ENCODE peak calls at places on chromosome 11, in eight cellular contexts. W is NB4, C is body of pancreas, K is right lobe of liver, P is IMR-90, A is kidney, Z is Peyer's patch, M is fibroblast of pulmonary artery. V is an unnamed sample.

GRCh38 chr11:60257956-60258722 is 15.2 kb upstream of the MS4A4E start:
- DNase-seq in A (no peak), C (no peak), M (no peak), W (no peak), K (no peak), P (no peak), Z (no peak), V (no peak)

GRCh38 chr11:64743591-64744543 is at the start of gene RASGRP2:
- DNase-seq in P (no peak), M (peak; percentile 32), C (peak; percentile 70), A (peak; percentile 93), K (peak; percentile 84), Z (peak; percentile 95), W (peak; percentile 94), V (peak; percentile 88)

GRCh38 chr11:134575504-134576230 is 163.6 kb upstream of the B3GAT1 start:
- DNase-seq in P (no peak), K (no peak), C (no peak), W (no peak), M (no peak), A (no peak), Z (no peak), V (peak; percentile 31)

GRCh38 chr11:64356498-64357411 is 2.2 kb upstream of the RPS6KA4 start:
- DNase-seq in Z (no peak), W (peak; percentile 80), P (no peak), M (peak; percentile 48), K (no peak), A (peak; percentile 74), C (peak; percentile 60), V (peak; percentile 69)

GRCh38 chr11:13761712-13762111 is 93.2 kb downstream of the FAR1 start:
- DNase-seq in Z (no peak), K (no peak), A (no peak), C (no peak), P (peak; percentile 44), M (peak; percentile 20), W (no peak), V (no peak)

GRCh38 chr11:37280194-37280593 is 682.2 kb upstream of the RAG2 start:
- DNase-seq in Z (no peak), C (no peak), K (no peak), P (no peak), A (no peak), M (no peak), W (no peak), V (no peak)

GRCh38 chr11:20658135-20658534 is 11.3 kb upstream of the NELL1 start:
- DNase-seq in A (no peak), P (no peak), M (no peak), Z (no peak), W (no peak), K (no peak), C (no peak), V (no peak)

GRCh38 chr11:134047586-134047999 is 21.3 kb upstream of the JAM3 start:
- DNase-seq in K (no peak), P (peak; percentile 90), C (peak; percentile 38), A (no peak), W (peak; percentile 31), M (peak; percentile 93), Z (peak; percentile 70), V (peak; percentile 96)

GRCh38 chr11:31628111-31628510 is 118.5 kb downstream of the ELP4 start:
- DNase-seq in K (no peak), P (no peak), C (no peak), A (no peak), W (no peak), M (no peak), Z (no peak), V (no peak)

GRCh38 chr11:132186193-132186592 is 815.8 kb downstream of the NTM start:
- DNase-seq in Z (no peak), W (no peak), A (no peak), M (no peak), C (no peak), P (no peak), K (no peak), V (no peak)

GRCh38 chr11:72001834-72002591 is 3.3 kb downstream of the IL18BP start:
- DNase-seq in Z (no peak), M (no peak), W (no peak), C (no peak), P (no peak), A (no peak), K (no peak), V (no peak)

GRCh38 chr11:86106916-86107315 is 38.0 kb upstream of the PICALM start:
- DNase-seq in Z (no peak), C (no peak), M (peak; percentile 31), A (no peak), W (no peak), K (no peak), P (peak; percentile 75), V (no peak)

GRCh38 chr11:3095712-3096361 is 38.6 kb upstream of the CARS1 start:
- DNase-seq in Z (peak; percentile 49), P (peak; percentile 91), W (no peak), M (peak; percentile 93), C (peak; percentile 39), A (peak; percentile 85), K (no peak), V (no peak)
- H3K4me3 ChIP-seq in Z (no peak overlapping the region), P (peak overlapping the region; percentile 14), W (no peak overlapping the region), M (peak overlapping the region; percentile 34), C (no peak overlapping the region), A (no peak overlapping the region), K (no peak overlapping the region), V (no peak overlapping the region)

DNA sequence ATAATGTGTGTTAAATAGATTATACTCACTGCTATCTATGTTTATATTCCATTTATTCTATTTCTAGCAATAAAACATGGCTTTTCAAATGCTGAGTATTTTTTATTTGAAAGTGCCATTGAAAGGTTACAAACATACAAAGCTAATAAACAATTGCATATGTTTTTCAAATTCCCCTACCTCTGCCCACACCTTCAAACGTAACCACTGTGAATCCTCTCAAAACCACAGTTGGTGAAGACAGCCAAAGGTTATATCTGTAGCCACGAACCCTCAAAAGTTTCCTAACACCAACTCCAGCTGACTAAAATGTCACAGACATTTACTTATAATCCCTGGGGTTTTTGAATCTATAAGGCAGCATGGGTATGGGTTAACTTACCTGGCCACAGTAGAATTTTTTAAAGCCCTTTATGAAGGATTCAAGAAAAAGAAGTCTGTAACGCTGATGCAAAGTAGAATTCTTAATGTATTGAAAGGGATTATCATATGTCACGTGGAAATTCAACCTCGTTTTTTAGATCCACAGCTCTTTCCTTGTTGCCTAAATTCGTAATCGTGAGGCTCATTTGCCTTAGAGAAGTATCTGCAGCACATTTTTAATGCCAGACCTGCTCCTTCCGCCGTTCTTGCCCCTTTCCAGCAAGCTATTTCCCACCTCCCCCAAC is 122.5 kb upstream of the ZC3H12C start:
- DNase-seq in M (no peak), Z (no peak), C (no peak), K (no peak), P (no peak), A (no peak), W (no peak), V (no peak)
- H3K4me3 ChIP-seq in M (no peak overlapping the region), Z (no peak overlapping the region), C (no peak overlapping the region), K (no peak overlapping the region), P (no peak overlapping the region), A (no peak overlapping the region), W (no peak overlapping the region), V (no peak overlapping the region)

GRCh38 chr11:6745465-6746015 is 26.2 kb downstream of the OR2AG2 start:
- DNase-seq in K (no peak), M (no peak), C (no peak), W (no peak), Z (no peak), A (no peak), P (no peak), V (no peak)

GRCh38 chr11:6746086-6746618 is 25.6 kb downstream of the OR2AG2 start:
- DNase-seq in Z (peak; percentile 86), P (no peak), W (no peak), C (no peak), K (peak; percentile 28), A (no peak), M (peak; percentile 13), V (no peak)

GRCh38 chr11:6745018-6745417 is 26.8 kb downstream of the OR2AG2 start:
- DNase-seq in C (no peak), P (no peak), W (no peak), Z (no peak), M (no peak), A (no peak), K (no peak), V (no peak)

GRCh38 chr11:6747097-6747662 is 24.6 kb downstream of the OR2AG2 start:
- DNase-seq in M (no peak), C (no peak), A (no peak), Z (no peak), K (no peak), W (no peak), P (no peak), V (no peak)

GRCh38 chr11:6746626-6747025 is 25.1 kb downstream of the OR2AG2 start:
- DNase-seq in K (no peak), Z (no peak), M (no peak), W (no peak), A (no peak), C (no peak), P (no peak), V (no peak)
- H3K4me3 ChIP-seq in K (no peak overlapping the region), Z (peak overlapping the region; percentile 51), M (no peak overlapping the region), W (no peak overlapping the region), A (peak overlapping the region; percentile 46), C (no peak overlapping the region), P (no peak overlapping the region), V (peak overlapping the region; percentile 45)

GRCh38 chr11:128519353-128519752 is 68.0 kb downstream of the ETS1 start:
- DNase-seq in M (no peak), C (no peak), K (no peak), W (no peak), P (no peak), A (no peak), Z (peak; percentile 62), V (no peak)

GRCh38 chr11:128518493-128519207 is 68.7 kb downstream of the ETS1 start:
- DNase-seq in C (no peak), A (no peak), Z (no peak), P (no peak), K (no peak), W (no peak), M (no peak), V (no peak)

GRCh38 chr11:128516886-128517285 is 70.5 kb downstream of the ETS1 start:
- DNase-seq in A (no peak), K (no peak), C (no peak), M (no peak), W (no peak), Z (no peak), P (no peak), V (no peak)

GRCh38 chr11:128516467-128516778 is 70.9 kb downstream of the ETS1 start:
- DNase-seq in P (no peak), M (no peak), A (no peak), C (no peak), K (no peak), Z (no peak), W (no peak), V (no peak)

DNA sequence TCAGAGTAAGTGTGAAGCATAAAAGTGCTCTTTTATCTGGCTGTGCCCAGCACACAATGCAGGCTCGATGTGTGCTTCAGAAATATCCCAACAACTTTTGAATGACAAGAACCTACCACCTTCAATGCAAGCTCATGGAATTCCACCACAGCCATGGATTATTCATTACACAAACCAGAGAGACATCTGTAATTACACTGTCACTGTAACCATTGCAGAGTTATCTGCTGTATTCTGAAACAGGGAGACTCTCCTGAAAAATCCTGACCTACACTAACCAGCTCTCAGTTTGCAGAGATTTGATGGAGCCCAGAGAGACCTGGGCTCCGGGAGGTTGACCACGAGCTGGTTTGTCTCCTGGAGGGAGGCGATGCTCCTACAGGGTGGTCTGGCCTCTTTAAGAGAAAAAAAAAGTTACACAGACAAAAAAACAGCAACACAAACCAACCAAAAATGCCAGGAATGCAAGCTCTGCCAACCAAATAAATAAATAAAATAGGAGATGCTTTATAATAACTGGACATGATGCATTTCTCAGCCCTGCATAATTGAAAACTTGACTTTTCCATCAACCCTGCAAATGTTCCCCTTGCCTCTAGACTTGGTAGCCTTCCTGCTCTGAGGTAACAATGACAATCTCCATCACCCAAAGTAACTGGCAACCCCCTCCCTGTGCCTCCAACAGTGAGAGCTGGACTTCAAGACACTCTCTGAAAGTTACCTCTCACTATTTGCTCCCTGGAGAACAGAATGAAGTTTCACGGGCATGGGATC is 69.7 kb downstream of the ETS1 start:
- DNase-seq in Z (no peak), P (no peak), W (no peak), A (no peak), K (no peak), C (no peak), M (peak; percentile 69), V (no peak)
- H3K4me3 ChIP-seq in Z (peak overlapping the region; percentile 84), P (peak overlapping the region; percentile 16), W (no peak overlapping the region), A (peak overlapping the region; percentile 85), K (peak overlapping the region; percentile 66), C (no peak overlapping the region), M (peak overlapping the region; percentile 94), V (peak overlapping the region; percentile 82)

V was measured in coronary artery.